ENCODE peak calls at places on chromosomes 11 and 22, in four cellular contexts. T, Z, C and L are unnamed samples.

GRCh38 chr11:36164522-36165250 is 124.5 kb downstream of the COMMD9 start:
- DNase-seq in C (no peak), T (no peak), Z (peak; percentile 52), L (no peak)

GRCh38 chr22:38795569-38795968 is 1.6 kb upstream of the DNAL4 start:
- DNase-seq in C (no peak), Z (no peak), T (no peak), L (no peak)

GRCh38 chr11:106263527-106263926 is 186.1 kb downstream of the AASDHPPT start:
- DNase-seq in Z (no peak), T (no peak), C (no peak), L (no peak)

GRCh38 chr22:23014250-23014649 is 56.1 kb upstream of the GNAZ start:
- DNase-seq in Z (no peak), C (no peak), T (no peak), L (no peak)

GRCh38 chr11:112051768-112052167 is 22.0 kb downstream of the PIH1D2 start:
- DNase-seq in Z (no peak), C (no peak), T (no peak), L (no peak)

GRCh38 chr11:117523680-117524079 is 196.0 kb downstream of the CEP164 start:
- DNase-seq in Z (peak; percentile 58), C (no peak), T (no peak), L (no peak)

GRCh38 chr11:32184057-32185055 is 93.5 kb downstream of the RCN1 start:
- DNase-seq in T (no peak), C (no peak), Z (no peak), L (no peak)

GRCh38 chr11:34603129-34604001 is 17.5 kb upstream of the EHF start:
- DNase-seq in Z (no peak), T (peak; percentile 85), C (no peak), L (no peak)

GRCh38 chr11:30710216-30710615 is 124.1 kb upstream of the MPPED2 start:
- DNase-seq in Z (no peak), T (no peak), C (no peak), L (no peak)

GRCh38 chr11:95827661-95828060 is 37.4 kb downstream of the CEP57 start:
- DNase-seq in Z (peak; percentile 28), T (no peak), C (no peak), L (no peak)

GRCh38 chr11:1701041-1701807 is 4.2 kb downstream of the KRTAP5-6 start:
- DNase-seq in Z (no peak), C (no peak), T (no peak), L (no peak)

GRCh38 chr11:45362636-45363035 is 76.5 kb upstream of the SYT13 start:
- DNase-seq in T (no peak), C (no peak), Z (no peak), L (no peak)

GRCh38 chr11:32316846-32317525 is 118.4 kb downstream of the WT1 start:
- DNase-seq in T (no peak), C (no peak), Z (no peak), L (no peak)

GRCh38 chr11:65615950-65616574 is 486 bp downstream of the PCNX3 start:
- DNase-seq in C (peak; percentile 47), Z (no peak), T (peak; percentile 97), L (peak; percentile 47)

GRCh38 chr11:19553683-19554333 is 158.8 kb upstream of the NAV2 start:
- DNase-seq in Z (peak; percentile 62), T (peak; percentile 63), C (peak; percentile 49), L (peak; percentile 57)

GRCh38 chr11:61797263-61797944 is 4.7 kb downstream of the FEN1 start:
- DNase-seq in C (peak; percentile 78), T (no peak), Z (peak; percentile 88), L (peak; percentile 84)
- TF ChIP-seq CEBPB in C (no peak), T (no peak), Z (no peak), L (no peak)

GRCh38 chr11:12026331-12027211 is 18.1 kb upstream of the DKK3 start:
- DNase-seq in T (no peak), C (no peak), Z (no peak), L (no peak)
- H3K9me3 ChIP-seq in T (no peaks in the 10 kb centered on the region), C (no peaks in the 10 kb centered on the region), Z (no peaks in the 10 kb centered on the region), L (peaks cover 23% of the 10 kb centered on the region)

GRCh38 chr11:12195773-12196172 is 85.4 kb downstream of the MICAL2 start:
- DNase-seq in Z (no peak), C (no peak), T (peak; percentile 33), L (no peak)
- TF ChIP-seq MAZ in Z (no peak), C (no peak), T (no peak), L (no peak)

GRCh38 chr22:28600546-28601143 is 79.0 kb downstream of the TTC28 start:
- DNase-seq in Z (peak; percentile 72), T (peak; percentile 17), C (peak; percentile 53), L (peak; percentile 48)
- TF ChIP-seq CEBPB in Z (no peak), T (no peak), C (no peak), L (no peak)

GRCh38 chr22:11605468-11605981 is 3922.5 kb upstream of the OR11H1 start:
- DNase-seq in T (no peak), C (no peak), Z (no peak), L (no peak)
- H3K9me3 ChIP-seq in T (no peaks in the 10 kb centered on the region), C (peaks cover 64% of the 10 kb centered on the region), Z (peaks cover 40% of the 10 kb centered on the region), L (no peaks in the 10 kb centered on the region)